ENCODE peak calls at places on chromosomes 12 and 14, in five cellular contexts. One of them, this sample, is unnamed.
A peak's percentile ranks its signal among the peaks of the same experiment; 100 is the strongest.

GRCh38 chr12:58298793-58299192 is 357.4 kb downstream of the ATP23 start:
- DNase-seq in HCT116: no peak
- DNase-seq in H1: no peak
- DNase-seq in K562: no peak
- DNase-seq in HepG2: no peak
- DNase-seq in this sample: no peak

GRCh38 chr12:57835366-57836288 is 10.9 kb downstream of the CTDSP2 start:
- DNase-seq in H1: no peak
- DNase-seq in HCT116: no peak
- DNase-seq in K562: no peak
- DNase-seq in HepG2: no peak
- DNase-seq in this sample: no peak

GRCh38 chr12:47860873-47861272 is 41.2 kb upstream of the HDAC7 start:
- DNase-seq in H1: no peak
- DNase-seq in HCT116: no peak
- DNase-seq in HepG2: no peak
- DNase-seq in K562: no peak
- DNase-seq in this sample: no peak

GRCh38 chr14:89417469-89418225 is 614 bp upstream of the FOXN3 start:
- DNase-seq in K562: no peak
- DNase-seq in H1: peak; percentile 79
- DNase-seq in HepG2: peak; percentile 74
- DNase-seq in HCT116: peak; percentile 54
- DNase-seq in this sample: peak; percentile 57

GRCh38 chr12:47071241-47071852 is 8.1 kb upstream of the PCED1B start:
- DNase-seq in K562: peak; percentile 39
- DNase-seq in HCT116: no peak
- DNase-seq in H1: no peak
- DNase-seq in HepG2: peak; percentile 6
- DNase-seq in this sample: no peak

GRCh38 chr14:104892517-104893434 is 27.7 kb downstream of the CEP170B start:
- DNase-seq in HepG2: no peak
- DNase-seq in H1: peak; percentile 48
- DNase-seq in K562: peak; percentile 24
- DNase-seq in HCT116: no peak
- DNase-seq in this sample: no peak

GRCh38 chr14:64848239-64848638 is 31.5 kb downstream of the SPTB start:
- DNase-seq in HCT116: no peak
- DNase-seq in K562: no peak
- DNase-seq in HepG2: no peak
- DNase-seq in H1: no peak
- DNase-seq in this sample: no peak

GRCh38 chr12:117093431-117093830 is 5.8 kb downstream of the TESC start:
- DNase-seq in K562: no peak
- DNase-seq in HepG2: no peak
- DNase-seq in H1: no peak
- DNase-seq in HCT116: no peak
- DNase-seq in this sample: no peak

GRCh38 chr14:76486251-76486743 is 110.4 kb downstream of the ESRRB start:
- DNase-seq in K562: no peak
- DNase-seq in HepG2: no peak
- DNase-seq in HCT116: no peak
- DNase-seq in H1: no peak
- DNase-seq in this sample: no peak

GRCh38 chr14:37889087-37889486 is 293.7 kb downstream of the TTC6 start:
- DNase-seq in HCT116: no peak
- DNase-seq in HepG2: peak; percentile 56
- DNase-seq in H1: no peak
- DNase-seq in K562: no peak
- DNase-seq in this sample: no peak

GRCh38 chr12:45727994-45728624 is 1.4 kb upstream of the ARID2 start:
- DNase-seq in HepG2: no peak
- DNase-seq in H1: no peak
- DNase-seq in HCT116: no peak
- DNase-seq in K562: no peak
- DNase-seq in this sample: no peak

GRCh38 chr14:70666364-70666691 is 24.6 kb downstream of the TTC9 start:
- DNase-seq in HCT116: no peak
- DNase-seq in HepG2: no peak
- DNase-seq in H1: no peak
- DNase-seq in K562: no peak
- DNase-seq in this sample: no peak

GRCh38 chr12:54853933-54854538 is at the start of gene MUCL1:
- DNase-seq in HCT116: peak; percentile 62
- DNase-seq in K562: peak; percentile 79
- DNase-seq in HepG2: peak; percentile 48
- DNase-seq in H1: peak; percentile 86
- DNase-seq in this sample: peak; percentile 28

GRCh38 chr14:100213956-100214767 is 24.8 kb upstream of the YY1 start:
- DNase-seq in K562: peak; percentile 94
- DNase-seq in H1: peak; percentile 92
- DNase-seq in HepG2: peak; percentile 85
- DNase-seq in HCT116: peak; percentile 77
- DNase-seq in this sample: no peak

GRCh38 chr12:19181666-19182426 is 52.3 kb downstream of the PLEKHA5 start:
- DNase-seq in HepG2: no peak
- DNase-seq in HCT116: no peak
- DNase-seq in H1: no peak
- DNase-seq in K562: no peak
- DNase-seq in this sample: no peak

GRCh38 chr12:76883826-76884225 is 5.0 kb upstream of the CSRP2 start:
- DNase-seq in H1: no peak
- DNase-seq in K562: no peak
- DNase-seq in HCT116: no peak
- DNase-seq in HepG2: no peak
- DNase-seq in this sample: no peak

GRCh38 chr12:49979791-49980190 is 7.0 kb downstream of the AQP6 start:
- DNase-seq in HepG2: no peak
- DNase-seq in HCT116: no peak
- DNase-seq in H1: no peak
- DNase-seq in K562: no peak
- DNase-seq in this sample: no peak

GRCh38 chr12:62724947-62725447 is 210.0 kb downstream of the PPM1H start:
- DNase-seq in H1: no peak
- DNase-seq in K562: peak; percentile 29
- DNase-seq in HepG2: peak; percentile 6
- DNase-seq in HCT116: peak; percentile 99
- DNase-seq in this sample: no peak
- TF ChIP-seq ZNF274 in H1: no peak
- TF ChIP-seq ZNF274 in K562: no peak
- TF ChIP-seq ZNF274 in HepG2: no peak
- TF ChIP-seq ZNF274 in HCT116: no peak
- TF ChIP-seq ZNF274 in this sample: no peak

GRCh38 chr12:121514184-121514742 is 66.6 kb downstream of the KDM2B start:
- DNase-seq in H1: no peak
- DNase-seq in HepG2: no peak
- DNase-seq in HCT116: no peak
- DNase-seq in K562: no peak
- DNase-seq in this sample: no peak
- TF ChIP-seq SP1 in H1: no peak
- TF ChIP-seq SP1 in HepG2: no peak
- TF ChIP-seq SP1 in HCT116: no peak
- TF ChIP-seq SP1 in K562: no peak
- TF ChIP-seq SP1 in this sample: no peak

DNA sequence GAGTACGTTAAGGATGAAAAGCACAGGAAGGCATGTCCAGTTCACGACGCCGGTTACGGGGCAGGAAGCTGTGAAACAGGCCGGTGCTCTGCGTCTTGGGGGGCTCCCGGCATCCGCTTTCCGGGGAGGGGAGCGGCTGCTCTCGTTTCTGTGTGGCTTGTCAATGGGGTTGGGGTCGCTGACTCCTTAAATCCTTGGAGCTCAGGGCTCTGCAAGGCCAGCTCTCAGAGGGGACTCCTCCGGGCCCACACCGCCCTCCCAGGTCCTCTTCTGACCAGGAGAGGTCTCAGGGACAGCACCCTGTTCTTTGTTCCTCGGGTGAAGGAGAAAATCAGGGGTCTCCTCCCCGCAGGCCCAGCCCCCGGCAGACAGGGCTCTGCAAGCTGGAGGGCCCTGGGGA is 78.1 kb downstream of the GALNT9 start:
- DNase-seq in HepG2: no peak
- DNase-seq in K562: no peak
- DNase-seq in HCT116: no peak
- DNase-seq in H1: no peak
- DNase-seq in this sample: no peak
- TF ChIP-seq ZNF274 in HepG2: no peak
- TF ChIP-seq ZNF274 in K562: no peak
- TF ChIP-seq ZNF274 in HCT116: no peak
- TF ChIP-seq ZNF274 in H1: no peak
- TF ChIP-seq ZNF274 in this sample: no peak

GRCh38 chr12:10279937-10280336 is 27.7 kb upstream of the KLRD1 start:
- DNase-seq in HepG2: no peak
- DNase-seq in K562: no peak
- DNase-seq in HCT116: no peak
- DNase-seq in H1: no peak
- DNase-seq in this sample: no peak
- TF ChIP-seq SP1 in HepG2: no peak
- TF ChIP-seq SP1 in K562: no peak
- TF ChIP-seq SP1 in HCT116: no peak
- TF ChIP-seq SP1 in H1: no peak
- TF ChIP-seq SP1 in this sample: no peak

DNA sequence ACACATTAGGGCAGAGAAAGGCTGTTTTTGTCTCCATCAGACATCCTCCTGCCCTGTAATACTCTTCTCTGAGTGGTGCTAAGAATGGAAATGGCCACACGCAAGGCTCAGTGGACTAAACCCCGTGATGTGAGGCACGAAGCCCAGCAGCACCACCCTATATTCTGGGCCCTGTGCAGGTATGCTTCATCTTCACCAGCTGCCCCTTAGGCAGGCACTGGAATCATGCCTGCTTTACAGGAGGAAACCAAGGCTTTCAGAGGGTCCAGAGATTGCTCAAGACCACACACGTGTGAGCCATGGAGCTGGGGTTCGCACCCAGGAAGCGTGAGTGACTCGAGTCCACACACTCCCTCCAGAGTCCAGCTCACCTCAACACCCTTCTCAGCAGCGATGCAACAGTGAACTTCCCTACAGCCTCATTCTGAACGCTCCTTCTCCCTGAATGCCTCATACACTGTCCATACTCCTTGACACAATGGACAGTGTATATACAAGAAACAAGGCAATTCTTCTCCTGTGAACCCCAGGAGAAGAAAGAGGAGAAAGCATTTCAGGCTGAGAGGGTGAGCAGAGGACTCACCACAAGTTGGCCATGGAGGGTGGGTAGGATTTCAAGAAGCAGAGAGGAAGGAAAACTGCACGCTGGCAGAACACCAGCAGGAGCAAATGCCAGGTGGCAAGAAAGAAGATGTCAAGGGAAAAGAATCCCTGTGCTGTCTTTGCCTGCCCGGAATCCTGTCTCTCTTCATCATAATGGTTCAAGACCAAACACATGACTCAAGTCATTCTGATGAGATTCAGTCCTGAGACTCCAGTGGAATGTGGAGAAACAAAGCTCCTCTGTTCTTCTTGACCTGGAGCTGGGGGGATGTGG is 39.1 kb downstream of the NT5DC3 start:
- DNase-seq in HepG2: peak; percentile 57
- DNase-seq in H1: no peak
- DNase-seq in K562: no peak
- DNase-seq in HCT116: peak; percentile 51
- DNase-seq in this sample: no peak
- TF ChIP-seq ZNF274 in HepG2: no peak
- TF ChIP-seq ZNF274 in H1: no peak
- TF ChIP-seq ZNF274 in K562: no peak
- TF ChIP-seq ZNF274 in HCT116: no peak
- TF ChIP-seq ZNF274 in this sample: no peak

This sample was measured in GM12878.